ENCODE peak calls at places on chromosomes 6 and 20, in nine cellular contexts. U is uterus; H is naive thymus-derived CD4-positive, alpha-beta T cell; M is AG08396; O is EH; R is myocyte; C is KG1; Z is HFFc6; X is ovary. L is an unnamed sample.

GRCh38 chr20:6636209-6637159 is 131.0 kb upstream of the BMP2 start:
- DNase-seq in U (no peak), H (no peak), M (peak; percentile 56), O (peak; percentile 73), R (peak; percentile 85), C (peak; percentile 7), Z (no peak), X (no peak), L (peak; percentile 56)

GRCh38 chr6:157066781-157067491 is 256.4 kb downstream of the TMEM242 start:
- DNase-seq in U (no peak), H (no peak), M (no peak), O (no peak), R (no peak), C (no peak), Z (no peak), X (no peak), L (peak; percentile 6)

GRCh38 chr20:49356676-49357075 is 78.8 kb upstream of the ZNFX1 start:
- DNase-seq in U (no peak), H (no peak), M (no peak), O (no peak), R (peak; percentile 94), C (no peak), Z (no peak), X (no peak), L (no peak)

GRCh38 chr6:40896696-40897095 is 142.3 kb downstream of the UNC5CL start:
- DNase-seq in U (no peak), H (no peak), M (no peak), O (no peak), R (no peak), C (no peak), Z (no peak), X (peak; percentile 20), L (no peak)

GRCh38 chr6:19268117-19268516 is 569.1 kb upstream of the ID4 start:
- DNase-seq in U (no peak), H (no peak), M (no peak), O (no peak), R (no peak), C (no peak), Z (no peak), X (no peak), L (no peak)

GRCh38 chr6:131368077-131368911 is 204.7 kb upstream of the ARG1 start:
- DNase-seq in U (no peak), H (no peak), M (no peak), O (peak; percentile 17), R (no peak), C (no peak), Z (no peak), X (peak; percentile 13), L (no peak)

GRCh38 chr20:35837577-35838195 is 65.9 kb downstream of the PHF20 start:
- DNase-seq in U (no peak), H (no peak), M (no peak), O (peak; percentile 38), R (peak; percentile 14), C (no peak), Z (no peak), X (no peak), L (no peak)

GRCh38 chr6:170294813-170295518 is 4.1 kb upstream of the DLL1 start:
- DNase-seq in U (no peak), H (no peak), M (no peak), O (no peak), R (no peak), C (no peak), Z (no peak), X (no peak), L (no peak)

GRCh38 chr6:128892079-128892478 is 9.1 kb downstream of the LAMA2 start:
- DNase-seq in U (no peak), H (no peak), M (no peak), O (no peak), R (no peak), C (no peak), Z (no peak), X (no peak), L (no peak)

GRCh38 chr6:8627085-8627861 is 191.9 kb upstream of the SLC35B3 start:
- DNase-seq in U (no peak), H (no peak), M (no peak), O (peak; percentile 15), R (no peak), C (no peak), Z (no peak), X (no peak), L (peak; percentile 16)

GRCh38 chr6:17042422-17043147 is 59.3 kb upstream of the STMND1 start:
- DNase-seq in U (no peak), H (no peak), M (peak; percentile 48), O (peak; percentile 77), R (peak; percentile 67), C (no peak), Z (peak; percentile 54), X (no peak), L (peak; percentile 62)

GRCh38 chr20:58219342-58219700 is 9.1 kb downstream of the ANKRD60 start:
- DNase-seq in U (no peak), H (no peak), M (no peak), O (peak; percentile 85), R (peak; percentile 59), C (no peak), Z (peak; percentile 68), X (no peak), L (no peak)

GRCh38 chr6:85923013-85923430 is 280.3 kb upstream of the SYNCRIP start:
- DNase-seq in U (no peak), H (no peak), M (peak; percentile 37), O (peak; percentile 41), R (peak; percentile 30), C (no peak), Z (peak; percentile 50), X (peak; percentile 35), L (peak; percentile 48)

L was measured in ACHN.